ENCODE peak calls at places on chromosome 13, in six cellular contexts. R is IMR-90, Y is A549, A is Peyer's patch, T is sigmoid colon, Z is breast epithelium. X is an unnamed sample.

GRCh38 chr13:37636701-37637100 is 38.1 kb upstream of the POSTN start:
- DNase-seq in R (no peak), Y (no peak), A (no peak), T (no peak), Z (no peak), X (no peak)

GRCh38 chr13:76991432-76991795 is 467 bp upstream of the CLN5 start:
- DNase-seq in R (no peak), Y (no peak), A (peak), T (peak), Z (peak), X (no peak)

GRCh38 chr13:22648325-22648758 is 532.4 kb upstream of the SGCG start:
- DNase-seq in R (no peak), Y (no peak), A (no peak), T (no peak), Z (no peak), X (no peak)

GRCh38 chr13:97268772-97269171 is 46.6 kb downstream of the MBNL2 start:
- DNase-seq in R (no peak), Y (no peak), A (no peak), T (no peak), Z (no peak), X (no peak)

GRCh38 chr13:97121894-97122293 is 100.2 kb upstream of the MBNL2 start:
- DNase-seq in R (peak), Y (no peak), A (no peak), T (no peak), Z (no peak), X (no peak)

GRCh38 chr13:94195715-94196114 is 283.8 kb downstream of the DCT start:
- DNase-seq in R (peak), Y (no peak), A (no peak), T (no peak), Z (no peak), X (no peak)

GRCh38 chr13:101454767-101455166 is 2.3 kb downstream of the ITGBL1 start:
- DNase-seq in R (peak), Y (peak), A (no peak), T (no peak), Z (no peak), X (no peak)

GRCh38 chr13:33150662-33151061 is 134.4 kb downstream of the KL start:
- DNase-seq in R (no peak), Y (no peak), A (no peak), T (no peak), Z (no peak), X (no peak)

GRCh38 chr13:94154362-94154761 is 325.1 kb downstream of the DCT start:
- DNase-seq in R (peak), Y (no peak), A (no peak), T (no peak), Z (peak), X (no peak)

GRCh38 chr13:62123409-62123808 is 707.8 kb upstream of the PCDH20 start:
- DNase-seq in R (no peak), Y (no peak), A (no peak), T (no peak), Z (no peak), X (no peak)

DNA sequence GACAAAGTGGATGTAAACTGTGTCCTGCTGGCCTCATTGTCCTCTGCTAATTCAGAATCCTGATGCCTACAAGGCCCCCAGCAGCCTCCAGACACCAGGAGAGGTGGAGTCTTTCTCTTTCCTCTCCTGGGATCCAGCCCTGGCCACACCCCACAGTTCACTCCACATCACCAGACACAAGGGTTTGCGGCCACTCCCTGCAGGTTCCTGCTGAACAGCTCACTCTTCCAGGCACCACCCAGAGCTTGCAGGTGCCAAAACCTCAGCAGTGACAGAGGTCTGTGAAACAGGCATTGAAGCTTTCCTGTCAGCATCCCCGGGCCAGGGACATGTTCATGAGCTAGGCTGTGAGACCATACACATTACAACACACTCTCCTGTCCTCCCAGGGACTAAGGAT is 11.3 kb upstream of the ATP12A start:
- DNase-seq in R (no peak), Y (no peak), A (no peak), T (no peak), Z (no peak), X (no peak)
- TF ChIP-seq POLR2A in R (no peak), Y (no peak), A (no peak), T (no peak), Z (no peak), X (no peak)

GRCh38 chr13:99086869-99087129 is 108.9 kb upstream of the DOCK9 start:
- DNase-seq in R (no peak), Y (no peak), A (peak), T (peak), Z (no peak), X (no peak)

GRCh38 chr13:99086149-99086868 is 108.4 kb upstream of the DOCK9 start:
- DNase-seq in R (peak), Y (peak), A (peak), T (peak), Z (no peak), X (peak)

GRCh38 chr13:99085139-99085845 is 107.4 kb upstream of the DOCK9 start:
- DNase-seq in R (no peak), Y (no peak), A (no peak), T (peak), Z (no peak), X (no peak)

GRCh38 chr13:99085846-99086148 is 107.9 kb upstream of the DOCK9 start:
- DNase-seq in R (no peak), Y (no peak), A (no peak), T (no peak), Z (no peak), X (no peak)

DNA sequence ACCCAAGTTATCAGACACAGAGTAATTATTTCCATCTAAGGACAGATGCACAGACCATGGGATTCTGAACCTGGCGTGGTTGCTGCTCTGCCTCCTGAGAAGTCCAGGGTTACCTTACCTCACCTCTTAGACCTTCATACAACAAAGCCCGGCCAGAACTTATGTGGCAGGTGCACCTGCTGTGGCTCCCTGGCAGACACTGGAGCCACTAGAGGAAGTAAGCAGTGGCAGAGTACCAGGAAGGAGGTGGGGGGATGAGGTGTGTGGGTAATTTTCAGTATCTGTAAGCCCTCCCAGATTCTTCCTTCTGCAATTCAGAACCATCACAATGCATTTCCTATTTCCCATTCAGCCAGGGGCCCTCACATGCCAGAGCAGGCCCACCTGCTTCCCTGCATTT is 106.1 kb upstream of the DOCK9 start:
- DNase-seq in R (no peak), Y (no peak), A (peak), T (no peak), Z (no peak), X (no peak)
- H3K4me3 ChIP-seq in R (no peak), Y (no peak), A (no peak), T (no peak), Z (no peak), X (no peak)

GRCh38 chr13:114196629-114197028 is 17.6 kb downstream of the CFAP97D2 start:
- DNase-seq in R (no peak), Y (no peak), A (no peak), T (no peak), Z (no peak), X (no peak)
- TF ChIP-seq POLR2A in R (no peak), Y (no peak), A (no peak), T (no peak), Z (no peak), X (no peak)

GRCh38 chr13:99979453-99980200 is 2.0 kb upstream of the ZIC2 start:
- DNase-seq in R (no peak), Y (peak), A (no peak), T (no peak), Z (peak), X (peak)
- H3K4me3 ChIP-seq in R (no peak), Y (peak), A (peak), T (peak), Z (peak), X (peak)

DNA sequence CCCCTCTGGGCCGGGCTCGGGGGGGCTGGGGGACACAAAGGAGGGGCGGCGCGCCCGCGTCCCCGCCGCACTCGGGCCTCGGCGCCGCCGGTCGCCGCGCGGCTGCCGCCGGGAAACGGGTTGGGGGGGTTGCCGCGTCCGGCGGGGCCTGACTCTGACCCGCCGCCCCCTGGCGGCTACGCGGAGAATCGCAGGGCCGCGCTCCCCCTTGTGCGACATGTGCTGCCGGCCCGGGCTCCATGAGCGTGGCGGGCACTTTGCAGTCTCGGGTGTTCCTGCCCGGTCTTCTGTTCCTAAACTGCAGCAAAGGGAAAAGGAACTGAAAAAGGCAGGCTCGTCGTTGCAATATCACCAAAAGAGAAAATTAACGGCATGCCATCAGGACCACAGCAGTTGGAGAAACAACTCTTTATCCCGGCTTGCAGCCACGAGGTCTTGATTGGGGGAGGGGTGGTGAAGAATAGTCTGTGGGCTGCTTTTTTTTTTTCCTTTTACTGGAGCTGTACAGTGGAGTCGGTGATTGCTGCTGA is 1.5 kb downstream of the MIR17HG start:
- DNase-seq in R (peak), Y (peak), A (peak), T (peak), Z (peak), X (peak)
- TF ChIP-seq POLR2A in R (no peak), Y (peak), A (peak), T (no peak), Z (no peak), X (no peak)

DNA sequence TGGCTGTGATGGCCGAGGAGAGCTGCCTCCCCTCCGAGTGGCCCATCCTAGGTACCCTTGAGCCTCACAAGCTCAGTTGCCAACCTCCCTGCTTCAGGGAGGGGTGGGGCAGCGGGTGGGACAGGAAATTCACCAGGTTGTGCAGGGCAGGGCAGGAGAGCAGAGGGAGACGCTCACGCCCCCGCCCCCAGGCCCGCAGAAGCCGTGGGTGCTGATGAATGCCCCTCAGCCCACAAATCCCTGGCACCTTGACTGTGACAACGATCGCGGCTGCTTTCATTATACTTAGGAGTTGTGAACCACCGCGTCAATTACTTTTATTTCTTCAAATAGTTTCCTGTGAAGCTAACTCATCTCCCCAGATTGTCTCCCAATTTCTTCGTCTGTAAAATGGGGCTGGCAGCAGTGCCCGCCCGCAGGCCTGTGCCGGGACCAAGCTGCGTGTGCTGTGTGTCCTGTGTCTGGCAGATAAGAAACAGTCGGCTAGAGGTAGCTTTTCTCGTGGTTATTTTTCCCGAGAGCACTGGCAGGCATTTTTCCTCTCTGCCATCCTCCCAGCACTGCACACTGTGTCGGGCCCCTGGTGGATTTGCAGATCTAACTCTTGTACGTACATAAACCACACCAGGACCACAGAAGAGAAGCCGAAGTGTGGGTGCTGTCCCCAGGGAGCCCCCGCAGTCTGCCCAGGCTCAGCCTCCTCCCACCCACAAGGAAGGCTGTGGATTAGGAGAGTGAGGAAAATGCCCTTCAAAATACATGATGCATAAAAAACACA is 7.9 kb upstream of the RASA3 start:
- DNase-seq in R (no peak), Y (no peak), A (peak), T (peak), Z (no peak), X (no peak)
- H3K4me3 ChIP-seq in R (no peak), Y (no peak), A (peak), T (no peak), Z (peak), X (no peak)

GRCh38 chr13:39037880-39038568 is at the start of the genes NHLRC3 and PROSER1:
- DNase-seq in R (peak), Y (peak), A (peak), T (peak), Z (peak), X (peak)
- TF ChIP-seq POLR2A in R (peak), Y (peak), A (peak), T (peak), Z (no peak), X (no peak)

X was measured in heart left ventricle.